ENCODE peak calls at places on chromosomes 6 and 20, in eight cellular contexts. One of them, this sample, is unnamed.

GRCh38 chr6:98382246-98382645 is 452.1 kb upstream of the POU3F2 start:
- DNase-seq in CD8-positive, alpha-beta T cell: no peak
- DNase-seq in H9: no peak
- DNase-seq in Peyer's patch: no peak
- DNase-seq in endothelial cell of umbilical vein: no peak
- DNase-seq in thoracic aorta: no peak
- DNase-seq in A549: no peak
- DNase-seq in heart left ventricle: no peak
- DNase-seq in this sample: no peak

GRCh38 chr6:30876039-30876730 is 8.1 kb upstream of the DDR1 start:
- DNase-seq in CD8-positive, alpha-beta T cell: no peak
- DNase-seq in H9: no peak
- DNase-seq in Peyer's patch: no peak
- DNase-seq in endothelial cell of umbilical vein: peak; percentile 96
- DNase-seq in thoracic aorta: no peak
- DNase-seq in A549: no peak
- DNase-seq in heart left ventricle: no peak
- DNase-seq in this sample: no peak

GRCh38 chr6:1233924-1234323 is 78.0 kb upstream of the FOXQ1 start:
- DNase-seq in CD8-positive, alpha-beta T cell: no peak
- DNase-seq in H9: no peak
- DNase-seq in Peyer's patch: no peak
- DNase-seq in endothelial cell of umbilical vein: no peak
- DNase-seq in thoracic aorta: no peak
- DNase-seq in A549: no peak
- DNase-seq in heart left ventricle: no peak
- DNase-seq in this sample: no peak

GRCh38 chr6:39214846-39215639 is 14.2 kb downstream of the KCNK5 start:
- DNase-seq in CD8-positive, alpha-beta T cell: no peak
- DNase-seq in H9: no peak
- DNase-seq in Peyer's patch: no peak
- DNase-seq in endothelial cell of umbilical vein: no peak
- DNase-seq in thoracic aorta: no peak
- DNase-seq in A549: peak; percentile 49
- DNase-seq in heart left ventricle: no peak
- DNase-seq in this sample: no peak

GRCh38 chr6:167907837-167908681 is 81.3 kb downstream of the AFDN start:
- DNase-seq in CD8-positive, alpha-beta T cell: no peak
- DNase-seq in H9: no peak
- DNase-seq in Peyer's patch: no peak
- DNase-seq in endothelial cell of umbilical vein: peak; percentile 15
- DNase-seq in thoracic aorta: no peak
- DNase-seq in A549: peak; percentile 6
- DNase-seq in heart left ventricle: no peak
- DNase-seq in this sample: no peak

GRCh38 chr6:125314019-125314581 is 12.3 kb upstream of the HDDC2 start:
- DNase-seq in CD8-positive, alpha-beta T cell: peak; percentile 32
- DNase-seq in H9: peak; percentile 56
- DNase-seq in Peyer's patch: peak; percentile 75
- DNase-seq in endothelial cell of umbilical vein: peak; percentile 62
- DNase-seq in thoracic aorta: peak; percentile 19
- DNase-seq in A549: peak; percentile 27
- DNase-seq in heart left ventricle: peak; percentile 63
- DNase-seq in this sample: peak; percentile 63

GRCh38 chr6:148441454-148441911 is 98.8 kb downstream of the SASH1 start:
- DNase-seq in CD8-positive, alpha-beta T cell: no peak
- DNase-seq in H9: no peak
- DNase-seq in Peyer's patch: no peak
- DNase-seq in endothelial cell of umbilical vein: peak; percentile 92
- DNase-seq in thoracic aorta: no peak
- DNase-seq in A549: peak; percentile 32
- DNase-seq in heart left ventricle: no peak
- DNase-seq in this sample: no peak

GRCh38 chr6:16403831-16404230 is 165.4 kb downstream of the GMPR start:
- DNase-seq in CD8-positive, alpha-beta T cell: no peak
- DNase-seq in H9: no peak
- DNase-seq in Peyer's patch: no peak
- DNase-seq in endothelial cell of umbilical vein: no peak
- DNase-seq in thoracic aorta: no peak
- DNase-seq in A549: no peak
- DNase-seq in heart left ventricle: no peak
- DNase-seq in this sample: no peak

GRCh38 chr6:35215665-35216411 is 2.1 kb downstream of the SCUBE3 start:
- DNase-seq in CD8-positive, alpha-beta T cell: no peak
- DNase-seq in H9: no peak
- DNase-seq in Peyer's patch: no peak
- DNase-seq in endothelial cell of umbilical vein: no peak
- DNase-seq in thoracic aorta: no peak
- DNase-seq in A549: no peak
- DNase-seq in heart left ventricle: no peak
- DNase-seq in this sample: no peak

GRCh38 chr6:25830461-25830860 is 1.4 kb downstream of the SLC17A1 start:
- DNase-seq in CD8-positive, alpha-beta T cell: no peak
- DNase-seq in H9: no peak
- DNase-seq in Peyer's patch: no peak
- DNase-seq in endothelial cell of umbilical vein: no peak
- DNase-seq in thoracic aorta: no peak
- DNase-seq in A549: no peak
- DNase-seq in heart left ventricle: no peak
- DNase-seq in this sample: no peak

GRCh38 chr6:71321344-71321743 is 32.7 kb downstream of the OGFRL1 start:
- DNase-seq in CD8-positive, alpha-beta T cell: no peak
- DNase-seq in H9: no peak
- DNase-seq in Peyer's patch: no peak
- DNase-seq in endothelial cell of umbilical vein: no peak
- DNase-seq in thoracic aorta: no peak
- DNase-seq in A549: no peak
- DNase-seq in heart left ventricle: no peak
- DNase-seq in this sample: no peak

GRCh38 chr6:37695857-37696219 is 1.8 kb downstream of the MDGA1 start:
- DNase-seq in CD8-positive, alpha-beta T cell: no peak
- DNase-seq in H9: no peak
- DNase-seq in Peyer's patch: no peak
- DNase-seq in endothelial cell of umbilical vein: peak; percentile 10
- DNase-seq in thoracic aorta: no peak
- DNase-seq in A549: no peak
- DNase-seq in heart left ventricle: no peak
- DNase-seq in this sample: no peak

GRCh38 chr6:168031411-168032382 is 34.2 kb downstream of the KIF25 start:
- DNase-seq in CD8-positive, alpha-beta T cell: no peak
- DNase-seq in H9: no peak
- DNase-seq in Peyer's patch: no peak
- DNase-seq in endothelial cell of umbilical vein: no peak
- DNase-seq in thoracic aorta: no peak
- DNase-seq in A549: no peak
- DNase-seq in heart left ventricle: no peak
- DNase-seq in this sample: no peak

GRCh38 chr6:160265869-160266476 is 7.4 kb upstream of the SLC22A2 start:
- DNase-seq in CD8-positive, alpha-beta T cell: no peak
- DNase-seq in H9: no peak
- DNase-seq in Peyer's patch: no peak
- DNase-seq in endothelial cell of umbilical vein: no peak
- DNase-seq in thoracic aorta: no peak
- DNase-seq in A549: no peak
- DNase-seq in heart left ventricle: no peak
- DNase-seq in this sample: no peak

GRCh38 chr20:49729780-49730179 is 16.1 kb upstream of the B4GALT5 start:
- DNase-seq in CD8-positive, alpha-beta T cell: no peak
- DNase-seq in H9: no peak
- DNase-seq in Peyer's patch: no peak
- DNase-seq in endothelial cell of umbilical vein: no peak
- DNase-seq in thoracic aorta: no peak
- DNase-seq in A549: no peak
- DNase-seq in heart left ventricle: no peak
- DNase-seq in this sample: no peak

GRCh38 chr6:126172151-126172550 is 167.8 kb upstream of the CENPW start:
- DNase-seq in CD8-positive, alpha-beta T cell: no peak
- DNase-seq in H9: no peak
- DNase-seq in Peyer's patch: no peak
- DNase-seq in endothelial cell of umbilical vein: no peak
- DNase-seq in thoracic aorta: no peak
- DNase-seq in A549: no peak
- DNase-seq in heart left ventricle: no peak
- DNase-seq in this sample: no peak

GRCh38 chr20:7257719-7258466 is 490.4 kb downstream of the BMP2 start:
- DNase-seq in CD8-positive, alpha-beta T cell: no peak
- DNase-seq in H9: no peak
- DNase-seq in Peyer's patch: no peak
- DNase-seq in endothelial cell of umbilical vein: no peak
- DNase-seq in thoracic aorta: no peak
- DNase-seq in A549: no peak
- DNase-seq in heart left ventricle: peak; percentile 63
- DNase-seq in this sample: no peak

GRCh38 chr20:4791121-4791520 is 69.4 kb downstream of the PRND start:
- DNase-seq in CD8-positive, alpha-beta T cell: no peak
- DNase-seq in H9: no peak
- DNase-seq in Peyer's patch: no peak
- DNase-seq in endothelial cell of umbilical vein: no peak
- DNase-seq in thoracic aorta: no peak
- DNase-seq in A549: no peak
- DNase-seq in heart left ventricle: no peak
- DNase-seq in this sample: no peak

GRCh38 chr6:88877893-88878292 is 85.5 kb downstream of the RNGTT start:
- DNase-seq in CD8-positive, alpha-beta T cell: no peak
- DNase-seq in H9: no peak
- DNase-seq in Peyer's patch: no peak
- DNase-seq in endothelial cell of umbilical vein: no peak
- DNase-seq in thoracic aorta: no peak
- DNase-seq in A549: no peak
- DNase-seq in heart left ventricle: no peak
- DNase-seq in this sample: no peak

GRCh38 chr6:45697605-45698004 is 318.1 kb downstream of the CLIC5 start:
- DNase-seq in CD8-positive, alpha-beta T cell: no peak
- DNase-seq in H9: no peak
- DNase-seq in Peyer's patch: no peak
- DNase-seq in endothelial cell of umbilical vein: no peak
- DNase-seq in thoracic aorta: no peak
- DNase-seq in A549: no peak
- DNase-seq in heart left ventricle: no peak
- DNase-seq in this sample: no peak

DNA sequence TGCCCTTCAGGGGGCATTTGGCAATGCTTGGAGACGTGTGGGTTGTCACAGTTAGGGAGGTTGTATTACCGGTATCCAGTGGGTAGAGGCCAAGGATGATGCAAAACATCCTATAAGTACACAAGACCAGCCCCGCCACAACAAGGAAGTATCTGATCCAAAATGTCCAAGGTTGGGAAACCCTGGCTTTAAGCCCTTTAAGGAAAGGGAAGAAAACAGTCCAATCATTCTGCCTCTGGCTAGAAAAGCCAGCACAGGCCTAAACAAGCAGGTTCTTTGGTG is 3.6 kb upstream of the ZMYND8 start:
- DNase-seq in CD8-positive, alpha-beta T cell: no peak
- DNase-seq in H9: no peak
- DNase-seq in Peyer's patch: peak; percentile 65
- DNase-seq in endothelial cell of umbilical vein: no peak
- DNase-seq in thoracic aorta: peak; percentile 40
- DNase-seq in A549: peak; percentile 43
- DNase-seq in heart left ventricle: no peak
- DNase-seq in this sample: no peak
- H3K4me1 ChIP-seq in CD8-positive, alpha-beta T cell: peaks cover 43% of the 10 kb centered on the region
- H3K4me1 ChIP-seq in H9: peaks cover 34% of the 10 kb centered on the region
- H3K4me1 ChIP-seq in Peyer's patch: peaks cover 58% of the 10 kb centered on the region
- H3K4me1 ChIP-seq in endothelial cell of umbilical vein: peaks cover 60% of the 10 kb centered on the region
- H3K4me1 ChIP-seq in thoracic aorta: peaks cover 76% of the 10 kb centered on the region
- H3K4me1 ChIP-seq in A549: peaks cover 79% of the 10 kb centered on the region
- H3K4me1 ChIP-seq in heart left ventricle: peaks cover 63% of the 10 kb centered on the region
- H3K4me1 ChIP-seq in this sample: peaks cover 56% of the 10 kb centered on the region

GRCh38 chr6:117687006-117687405 is 11.7 kb downstream of the NUS1 start:
- DNase-seq in CD8-positive, alpha-beta T cell: no peak
- DNase-seq in H9: no peak
- DNase-seq in Peyer's patch: no peak
- DNase-seq in endothelial cell of umbilical vein: no peak
- DNase-seq in thoracic aorta: no peak
- DNase-seq in A549: no peak
- DNase-seq in heart left ventricle: no peak
- DNase-seq in this sample: no peak
- H3K4me1 ChIP-seq in CD8-positive, alpha-beta T cell: peaks cover 34% of the 10 kb centered on the region
- H3K4me1 ChIP-seq in H9: no peaks in the 10 kb centered on the region
- H3K4me1 ChIP-seq in Peyer's patch: no peaks in the 10 kb centered on the region
- H3K4me1 ChIP-seq in endothelial cell of umbilical vein: no peaks in the 10 kb centered on the region
- H3K4me1 ChIP-seq in thoracic aorta: peaks cover 6% of the 10 kb centered on the region
- H3K4me1 ChIP-seq in A549: no peaks in the 10 kb centered on the region
- H3K4me1 ChIP-seq in heart left ventricle: peaks cover 12% of the 10 kb centered on the region
- H3K4me1 ChIP-seq in this sample: no peaks in the 10 kb centered on the region

GRCh38 chr20:36971103-36971502 is 19.6 kb upstream of the SAMHD1 start:
- DNase-seq in CD8-positive, alpha-beta T cell: no peak
- DNase-seq in H9: no peak
- DNase-seq in Peyer's patch: no peak
- DNase-seq in endothelial cell of umbilical vein: no peak
- DNase-seq in thoracic aorta: no peak
- DNase-seq in A549: no peak
- DNase-seq in heart left ventricle: no peak
- DNase-seq in this sample: no peak
- H3K4me1 ChIP-seq in CD8-positive, alpha-beta T cell: peaks cover 79% of the 10 kb centered on the region
- H3K4me1 ChIP-seq in H9: no peaks in the 10 kb centered on the region
- H3K4me1 ChIP-seq in Peyer's patch: peaks cover 14% of the 10 kb centered on the region
- H3K4me1 ChIP-seq in endothelial cell of umbilical vein: no peaks in the 10 kb centered on the region
- H3K4me1 ChIP-seq in thoracic aorta: no peaks in the 10 kb centered on the region
- H3K4me1 ChIP-seq in A549: no peaks in the 10 kb centered on the region
- H3K4me1 ChIP-seq in heart left ventricle: no peaks in the 10 kb centered on the region
- H3K4me1 ChIP-seq in this sample: no peaks in the 10 kb centered on the region

GRCh38 chr6:4603856-4604369 is 172.3 kb upstream of the CDYL start:
- DNase-seq in CD8-positive, alpha-beta T cell: no peak
- DNase-seq in H9: no peak
- DNase-seq in Peyer's patch: no peak
- DNase-seq in endothelial cell of umbilical vein: no peak
- DNase-seq in thoracic aorta: no peak
- DNase-seq in A549: no peak
- DNase-seq in heart left ventricle: no peak
- DNase-seq in this sample: no peak

GRCh38 chr6:4599924-4600323 is 176.3 kb upstream of the CDYL start:
- DNase-seq in CD8-positive, alpha-beta T cell: no peak
- DNase-seq in H9: no peak
- DNase-seq in Peyer's patch: no peak
- DNase-seq in endothelial cell of umbilical vein: peak; percentile 89
- DNase-seq in thoracic aorta: no peak
- DNase-seq in A549: no peak
- DNase-seq in heart left ventricle: no peak
- DNase-seq in this sample: no peak

GRCh38 chr6:4606016-4606415 is 170.2 kb upstream of the CDYL start:
- DNase-seq in CD8-positive, alpha-beta T cell: no peak
- DNase-seq in H9: no peak
- DNase-seq in Peyer's patch: no peak
- DNase-seq in endothelial cell of umbilical vein: no peak
- DNase-seq in thoracic aorta: no peak
- DNase-seq in A549: no peak
- DNase-seq in heart left ventricle: no peak
- DNase-seq in this sample: no peak

GRCh38 chr6:4606681-4607025 is 169.6 kb upstream of the CDYL start:
- DNase-seq in CD8-positive, alpha-beta T cell: no peak
- DNase-seq in H9: no peak
- DNase-seq in Peyer's patch: no peak
- DNase-seq in endothelial cell of umbilical vein: no peak
- DNase-seq in thoracic aorta: no peak
- DNase-seq in A549: no peak
- DNase-seq in heart left ventricle: no peak
- DNase-seq in this sample: no peak

DNA sequence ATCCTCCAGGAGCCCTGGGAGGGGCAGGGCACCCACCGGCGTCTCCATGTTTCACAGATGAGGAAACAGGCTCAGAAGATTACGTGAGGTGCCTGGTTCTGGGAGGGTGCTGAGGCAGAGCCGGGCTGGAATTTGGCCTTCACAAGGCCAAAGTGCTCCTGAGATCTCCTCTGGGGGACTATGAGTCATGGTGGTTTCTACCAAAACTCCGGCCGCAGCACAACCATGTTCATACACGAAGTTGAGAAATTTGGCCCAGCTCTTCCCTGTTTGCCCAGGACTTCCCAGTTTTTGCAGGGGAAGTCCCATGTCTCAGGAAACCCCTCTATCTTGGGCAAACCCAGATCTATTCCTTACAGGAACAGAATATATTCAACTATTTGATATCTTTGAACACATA is 172.9 kb upstream of the CDYL start:
- DNase-seq in CD8-positive, alpha-beta T cell: no peak
- DNase-seq in H9: no peak
- DNase-seq in Peyer's patch: peak; percentile 59
- DNase-seq in endothelial cell of umbilical vein: peak; percentile 56
- DNase-seq in thoracic aorta: no peak
- DNase-seq in A549: no peak
- DNase-seq in heart left ventricle: peak; percentile 53
- DNase-seq in this sample: no peak
- H3K4me1 ChIP-seq in CD8-positive, alpha-beta T cell: peaks cover 9% of the 10 kb centered on the region
- H3K4me1 ChIP-seq in H9: no peaks in the 10 kb centered on the region
- H3K4me1 ChIP-seq in Peyer's patch: no peaks in the 10 kb centered on the region
- H3K4me1 ChIP-seq in endothelial cell of umbilical vein: peaks cover 39% of the 10 kb centered on the region
- H3K4me1 ChIP-seq in thoracic aorta: peaks cover 20% of the 10 kb centered on the region
- H3K4me1 ChIP-seq in A549: peaks cover 9% of the 10 kb centered on the region
- H3K4me1 ChIP-seq in heart left ventricle: peaks cover 10% of the 10 kb centered on the region
- H3K4me1 ChIP-seq in this sample: no peaks in the 10 kb centered on the region

This sample was measured in HAP-1.